ENCODE peak calls at places on chromosomes 3 and 15, in ten cellular contexts. D is NCI-H82; Z is WERI-Rb-1; F is HEK293T; W is colonic mucosa; B is HL-60; N is dermis microvascular lymphatic vessel endothelial cell; V is EH; C is posterior cingulate gyrus; U is activated T-cell treated with anti-CD3 and anti-CD28 coated beads, Interleukin-2, amount 50 U/mL, for 72 hours. R is an unnamed sample.

GRCh38 chr15:45871121-45871855 is 236.5 kb downstream of the SQOR start:
- DNase-seq in B (no peak), U (no peak), F (no peak), N (no peak), C (no peak), D (no peak), Z (no peak), V (peak), W (peak), R (peak)

GRCh38 chr15:78212546-78213424 is 21.6 kb downstream of the ACSBG1 start:
- DNase-seq in V (peak), N (peak), Z (no peak), B (no peak), C (peak), D (no peak), U (no peak), F (peak), W (peak), R (no peak)

GRCh38 chr3:116886202-116886893 is 176.8 kb downstream of the TUSC7 start:
- DNase-seq in V (no peak), D (no peak), U (no peak), Z (no peak), N (no peak), W (no peak), C (no peak), B (no peak), F (no peak), R (no peak)

GRCh38 chr3:136955813-136956212 is 2.0 kb upstream of the IL20RB start:
- DNase-seq in C (no peak), W (peak), Z (no peak), U (no peak), V (peak), D (no peak), B (no peak), F (no peak), N (no peak), R (no peak)

GRCh38 chr3:34024447-34025240 is 226.2 kb downstream of the PDCD6IP start:
- DNase-seq in V (no peak), D (no peak), Z (no peak), N (no peak), C (no peak), W (no peak), B (peak), F (no peak), U (no peak), R (no peak)

GRCh38 chr15:72222433-72222832 is 8.6 kb downstream of the PKM start:
- DNase-seq in W (no peak), N (no peak), Z (peak), D (peak), V (peak), U (no peak), C (peak), B (peak), F (no peak), R (no peak)

GRCh38 chr3:99945328-99945995 is 127.8 kb downstream of the CMSS1 start:
- DNase-seq in B (no peak), D (no peak), U (no peak), V (peak), W (no peak), Z (no peak), F (no peak), N (no peak), C (no peak), R (no peak)

GRCh38 chr3:159273070-159273469 is 471.2 kb downstream of the MFSD1 start:
- DNase-seq in B (no peak), C (no peak), D (peak), N (no peak), Z (peak), F (no peak), U (no peak), V (no peak), W (no peak), R (no peak)

GRCh38 chr3:119257654-119258410 is 17.2 kb upstream of the B4GALT4 start:
- DNase-seq in D (no peak), V (peak), W (peak), Z (no peak), U (no peak), B (no peak), F (no peak), C (no peak), N (no peak), R (no peak)

GRCh38 chr3:190617185-190617584 is 103.3 kb downstream of the IL1RAP start:
- DNase-seq in B (peak), V (no peak), C (no peak), N (no peak), Z (no peak), F (no peak), W (no peak), D (no peak), U (peak), R (no peak)

GRCh38 chr3:16841354-16841753 is 43.4 kb upstream of the PLCL2 start:
- DNase-seq in F (no peak), V (no peak), W (no peak), N (no peak), Z (no peak), U (no peak), C (no peak), D (no peak), B (no peak), R (no peak)

GRCh38 chr3:182908471-182908870 is 71.9 kb downstream of the DCUN1D1 start:
- DNase-seq in B (no peak), F (no peak), U (no peak), C (no peak), V (peak), D (no peak), Z (no peak), N (no peak), W (no peak), R (no peak)

GRCh38 chr3:107061466-107061865 is 315.8 kb upstream of the CCDC54 start:
- DNase-seq in N (no peak), V (no peak), U (no peak), B (no peak), W (no peak), D (no peak), C (no peak), F (no peak), Z (no peak), R (no peak)

GRCh38 chr3:149576071-149576564 is 81.7 kb downstream of the WWTR1 start:
- DNase-seq in D (no peak), B (no peak), W (peak), F (peak), C (no peak), N (peak), V (peak), Z (no peak), U (peak), R (peak)

GRCh38 chr15:67177750-67178149 is 76.7 kb downstream of the AAGAB start:
- DNase-seq in B (no peak), D (no peak), Z (no peak), C (no peak), F (no peak), N (no peak), U (no peak), W (no peak), V (peak), R (no peak)

GRCh38 chr3:135163701-135164100 is 368.6 kb downstream of the EPHB1 start:
- DNase-seq in N (no peak), C (no peak), B (no peak), Z (no peak), D (no peak), F (no peak), V (no peak), U (no peak), W (no peak), R (no peak)

GRCh38 chr3:126216416-126216815 is 36.0 kb upstream of the ALDH1L1 start:
- DNase-seq in N (no peak), Z (no peak), B (no peak), W (no peak), D (no peak), F (no peak), U (no peak), V (peak), C (no peak), R (no peak)

GRCh38 chr3:158847466-158847849 is 45.6 kb downstream of the MFSD1 start:
- DNase-seq in U (no peak), C (no peak), V (peak), W (no peak), D (no peak), F (no peak), Z (no peak), B (no peak), N (no peak), R (no peak)

GRCh38 chr3:187064210-187065115 is 74.8 kb downstream of the RPL39L start:
- DNase-seq in N (no peak), F (no peak), U (no peak), B (peak), D (peak), Z (peak), V (peak), C (no peak), W (no peak), R (no peak)

GRCh38 chr3:141680620-141681389 is 57.3 kb upstream of the RNF7 start:
- DNase-seq in U (no peak), D (peak), F (no peak), N (peak), V (peak), B (no peak), C (no peak), Z (no peak), W (no peak), R (peak)

GRCh38 chr15:63015618-63016017 is 26.9 kb upstream of the TPM1 start:
- DNase-seq in V (peak), D (no peak), N (no peak), B (no peak), W (no peak), F (no peak), Z (no peak), U (no peak), C (no peak), R (peak)

GRCh38 chr3:2511356-2511755 is 412.7 kb downstream of the CNTN4 start:
- DNase-seq in Z (no peak), U (no peak), D (peak), B (no peak), W (no peak), N (no peak), C (peak), V (no peak), F (no peak), R (no peak)

GRCh38 chr3:57889807-57890206 is 118.4 kb upstream of the FLNB start:
- DNase-seq in B (no peak), N (peak), V (peak), D (no peak), U (no peak), F (no peak), Z (no peak), W (no peak), C (no peak), R (no peak)

GRCh38 chr15:28185148-28185895 is 86.2 kb upstream of the OCA2 start:
- DNase-seq in B (no peak), Z (no peak), N (no peak), F (no peak), W (no peak), D (no peak), V (no peak), U (no peak), C (no peak), R (no peak)

GRCh38 chr15:45857295-45857694 is 222.5 kb downstream of the SQOR start:
- DNase-seq in V (no peak), D (no peak), F (no peak), C (no peak), U (no peak), W (no peak), Z (no peak), N (no peak), B (no peak), R (no peak)

GRCh38 chr15:24627443-24627842 is 48.1 kb upstream of the NPAP1 start:
- DNase-seq in D (no peak), Z (no peak), B (no peak), F (no peak), N (no peak), C (no peak), V (no peak), W (no peak), U (no peak), R (no peak)

GRCh38 chr3:121126378-121127035 is 218.5 kb downstream of the STXBP5L start:
- DNase-seq in C (no peak), D (no peak), U (no peak), Z (no peak), W (no peak), B (no peak), N (no peak), V (no peak), F (no peak), R (no peak)

GRCh38 chr15:78263907-78264303 is 457 bp upstream of the DNAJA4 start:
- DNase-seq in D (no peak), V (no peak), F (no peak), Z (no peak), B (no peak), W (peak), U (peak), C (peak), N (no peak), R (no peak)

GRCh38 chr3:63308072-63308471 is 30.0 kb downstream of the SYNPR start:
- DNase-seq in Z (no peak), W (no peak), N (no peak), D (no peak), V (no peak), F (no peak), U (no peak), B (no peak), C (no peak), R (no peak)

GRCh38 chr15:77614251-77614806 is 18.4 kb downstream of the LINGO1 start:
- DNase-seq in N (no peak), U (no peak), W (no peak), V (no peak), B (no peak), F (no peak), Z (no peak), D (no peak), C (no peak), R (no peak)

GRCh38 chr3:171376125-171376947 is 83.9 kb downstream of the TNIK start:
- DNase-seq in Z (no peak), V (no peak), F (no peak), N (no peak), W (no peak), C (no peak), U (peak), B (no peak), D (no peak), R (no peak)

GRCh38 chr3:176430244-176430893 is 766.9 kb downstream of the TBL1XR1 start:
- DNase-seq in W (no peak), U (no peak), B (no peak), V (peak), D (peak), F (peak), N (peak), Z (peak), C (no peak), R (no peak)

GRCh38 chr3:177443469-177443868 is 246.2 kb upstream of the TBL1XR1 start:
- DNase-seq in V (peak), N (no peak), F (no peak), U (no peak), Z (no peak), B (no peak), W (peak), D (no peak), C (no peak), R (no peak)